ENCODE peak calls at places on chromosomes 6 and 20, in ten cellular contexts. X is right atrium auricular region; P is esophagus squamous epithelium; H is CD8-positive, alpha-beta T cell; J is K562; N is right lobe of liver; E is adrenal gland; D is H7; M is SJSA1; F is HCT116. Y is an unnamed sample. For H3K27me3 and H3K36me3, the result is how much of the 10 kb centered on the place peaks cover.

GRCh38 chr20:32274359-32274758 is 3.1 kb upstream of the KIF3B start:
- DNase-seq in X (no peak), P (no peak), H (no peak), J (no peak), N (no peak), E (no peak), D (no peak), M (no peak), F (no peak), Y (no peak)

GRCh38 chr6:33207569-33208088 is 671 bp upstream of the RING1 start:
- DNase-seq in X (no peak), P (no peak), H (peak), J (peak), N (peak), E (peak), D (peak), M (peak), F (no peak), Y (no peak)

GRCh38 chr20:32706486-32706885 is 32.7 kb upstream of the C20orf203 start:
- DNase-seq in X (no peak), P (no peak), H (no peak), J (no peak), N (no peak), E (no peak), D (no peak), M (no peak), F (no peak), Y (no peak)

GRCh38 chr6:108526739-108527174 is 34.0 kb upstream of the FOXO3 start:
- DNase-seq in X (no peak), P (no peak), H (no peak), J (peak), N (no peak), E (no peak), D (peak), M (no peak), F (no peak), Y (no peak)

GRCh38 chr20:37516697-37517370 is 4.2 kb upstream of the NNAT start:
- DNase-seq in X (no peak), P (no peak), H (no peak), J (no peak), N (no peak), E (no peak), D (no peak), M (peak), F (no peak), Y (no peak)

GRCh38 chr6:5866547-5867051 is 140.1 kb downstream of the NRN1 start:
- DNase-seq in X (no peak), P (no peak), H (no peak), J (no peak), N (no peak), E (no peak), D (no peak), M (peak), F (no peak), Y (no peak)

GRCh38 chr20:55513966-55514365 is 491.4 kb downstream of the CBLN4 start:
- DNase-seq in X (no peak), P (no peak), H (no peak), J (no peak), N (no peak), E (no peak), D (no peak), M (no peak), F (no peak), Y (no peak)

GRCh38 chr20:20920433-20920832 is 185.7 kb downstream of the LINC00237 start:
- DNase-seq in X (no peak), P (no peak), H (no peak), J (no peak), N (no peak), E (no peak), D (no peak), M (no peak), F (no peak), Y (no peak)

GRCh38 chr6:27334141-27334540 is 22.1 kb upstream of the POM121L2 start:
- DNase-seq in X (no peak), P (no peak), H (no peak), J (peak), N (no peak), E (no peak), D (no peak), M (no peak), F (no peak), Y (no peak)

GRCh38 chr20:57593134-57593886 is 26.9 kb downstream of the ZBP1 start:
- DNase-seq in X (no peak), P (no peak), H (no peak), J (peak), N (no peak), E (no peak), D (peak), M (no peak), F (no peak), Y (no peak)

DNA sequence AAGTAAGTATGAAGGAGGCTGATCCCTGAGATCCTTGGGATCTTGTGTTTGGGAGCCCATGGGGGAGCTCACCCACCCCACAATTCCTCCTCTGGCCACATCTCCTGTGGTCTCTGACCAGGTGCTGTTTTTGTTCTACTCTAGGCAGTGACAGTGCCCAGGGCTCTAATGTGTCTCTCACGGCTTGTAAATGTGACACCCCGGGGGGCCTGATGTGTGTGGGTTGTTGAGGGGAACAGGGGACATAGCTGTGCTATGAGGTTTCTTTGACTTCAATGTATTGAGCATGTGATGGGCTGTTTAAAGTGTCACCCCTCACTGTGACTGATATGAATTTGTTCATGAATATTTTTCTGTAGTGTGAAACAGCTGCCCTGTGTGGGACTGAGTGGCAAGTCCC is 2.8 kb downstream of the HLA-G start:
- DNase-seq in X (no peak), P (no peak), H (no peak), J (no peak), N (no peak), E (no peak), D (no peak), M (no peak), F (no peak), Y (no peak)
- H3K27me3 ChIP-seq in X (under half), P (under half), H (under half), J (under half), N (under half), E (under half), D (under half), M (under half), F (under half), Y (under half)

GRCh38 chr6:135047324-135047723 is 7.3 kb downstream of the HBS1L start:
- DNase-seq in X (no peak), P (no peak), H (no peak), J (no peak), N (no peak), E (no peak), D (no peak), M (no peak), F (no peak), Y (no peak)

GRCh38 chr6:135046912-135047311 is 7.7 kb downstream of the HBS1L start:
- DNase-seq in X (no peak), P (no peak), H (no peak), J (no peak), N (no peak), E (no peak), D (no peak), M (no peak), F (no peak), Y (no peak)

GRCh38 chr6:135043364-135043763 is 11.3 kb downstream of the HBS1L start:
- DNase-seq in X (no peak), P (no peak), H (no peak), J (no peak), N (no peak), E (no peak), D (no peak), M (no peak), F (no peak), Y (no peak)

GRCh38 chr6:135044639-135045038 is 10.0 kb downstream of the HBS1L start:
- DNase-seq in X (no peak), P (no peak), H (no peak), J (no peak), N (no peak), E (no peak), D (no peak), M (no peak), F (no peak), Y (no peak)

DNA sequence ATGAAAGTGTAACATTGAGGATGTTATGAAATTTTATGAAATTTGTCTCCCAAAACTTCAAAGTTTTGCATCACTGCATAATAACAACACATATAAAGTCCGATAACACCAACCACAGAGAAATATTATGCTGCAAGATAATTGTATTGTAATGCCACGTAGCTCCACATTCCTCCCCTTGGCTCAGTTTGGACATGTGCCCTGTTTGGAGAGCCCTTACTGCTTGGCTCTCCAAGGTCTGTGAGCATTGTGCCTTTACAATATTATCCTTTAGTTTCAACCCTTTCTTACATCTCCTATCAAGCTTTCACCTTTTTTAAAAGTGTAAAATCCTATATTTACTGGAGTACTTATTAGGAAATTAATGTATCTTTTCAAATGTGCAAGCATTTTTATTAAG is 10.8 kb downstream of the HBS1L start:
- DNase-seq in X (no peak), P (no peak), H (no peak), J (no peak), N (no peak), E (no peak), D (no peak), M (no peak), F (no peak), Y (no peak)
- H3K36me3 ChIP-seq in X (under half), P (half or more), H (under half), J (half or more), N (under half), E (under half), D (under half), M (under half), F (under half), Y (under half)

GRCh38 chr6:79544939-79545450 is 7.8 kb upstream of the LCA5 start:
- DNase-seq in X (peak), P (no peak), H (no peak), J (peak), N (peak), E (peak), D (peak), M (peak), F (peak), Y (no peak)
- H3K4me3 ChIP-seq in X (no peak), P (peak), H (no peak), J (no peak), N (no peak), E (peak), D (no peak), M (no peak), F (peak), Y (no peak)

GRCh38 chr6:36597775-36598174 is 3.6 kb downstream of the SRSF3 start:
- DNase-seq in X (no peak), P (no peak), H (no peak), J (no peak), N (no peak), E (no peak), D (no peak), M (no peak), F (no peak), Y (no peak)

GRCh38 chr6:36596359-36596758 is 2.2 kb downstream of the SRSF3 start:
- DNase-seq in X (no peak), P (no peak), H (no peak), J (peak), N (no peak), E (no peak), D (no peak), M (no peak), F (no peak), Y (no peak)

GRCh38 chr6:36598739-36599318 is 4.7 kb downstream of the SRSF3 start:
- DNase-seq in X (no peak), P (no peak), H (no peak), J (no peak), N (no peak), E (no peak), D (no peak), M (no peak), F (no peak), Y (no peak)

GRCh38 chr6:36599791-36600209 is 5.6 kb downstream of the SRSF3 start:
- DNase-seq in X (peak), P (no peak), H (peak), J (no peak), N (no peak), E (peak), D (peak), M (peak), F (no peak), Y (peak)

GRCh38 chr6:36598326-36598725 is 4.2 kb downstream of the SRSF3 start:
- DNase-seq in X (peak), P (no peak), H (no peak), J (no peak), N (no peak), E (no peak), D (no peak), M (no peak), F (no peak), Y (no peak)
- H3K27me3 ChIP-seq in X (under half), P (under half), H (under half), J (under half), N (under half), E (under half), D (under half), M (under half), F (under half), Y (under half)

DNA sequence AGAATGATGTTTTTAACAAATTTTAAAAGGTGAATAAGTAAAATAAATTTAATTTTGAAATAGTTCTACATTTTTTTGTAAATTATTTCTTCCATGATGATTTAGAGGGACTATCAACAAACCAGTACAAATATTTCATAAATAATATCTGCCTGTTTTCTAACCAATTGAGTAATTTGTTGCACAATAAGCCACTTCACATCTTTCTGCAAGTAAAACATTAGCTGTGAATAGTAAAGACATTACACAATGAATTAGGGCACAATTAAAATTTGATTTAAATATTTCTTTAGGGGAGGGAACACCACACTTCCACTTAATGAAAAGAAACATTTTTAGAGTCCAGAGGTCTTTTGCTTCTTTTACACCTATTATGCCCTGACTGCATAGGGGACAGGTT is 118.4 kb upstream of the PTPRK start:
- DNase-seq in X (no peak), P (no peak), H (no peak), J (no peak), N (no peak), E (no peak), D (no peak), M (no peak), F (no peak), Y (no peak)
- H3K36me3 ChIP-seq in X (under half), P (under half), H (under half), J (under half), N (under half), E (under half), D (under half), M (under half), F (under half), Y (under half)

GRCh38 chr20:34491932-34492509 is 24.2 kb upstream of the DYNLRB1 start:
- DNase-seq in X (no peak), P (no peak), H (no peak), J (no peak), N (no peak), E (no peak), D (no peak), M (no peak), F (no peak), Y (no peak)
- H3K4me3 ChIP-seq in X (no peak), P (no peak), H (no peak), J (no peak), N (no peak), E (no peak), D (no peak), M (no peak), F (no peak), Y (no peak)